ENCODE peak calls at places on chromosomes 4 and X, in eight cellular contexts. P is endothelial cell, Z is lower leg skin, B is activated B cell treated with CpG ODN at 0.5 μM for 24 hours, A is GM12865, J is NB4, N is WERI-Rb-1, U is left ventricle myocardium inferior. W is an unnamed sample.
A peak's percentile ranks its signal among the peaks of the same experiment; 100 is the strongest.

GRCh38 chrX:135974279-135974856 is 580 bp upstream of the MMGT1 start:
- DNase-seq in P (no peak), Z (peak; percentile 51), B (peak; percentile 36), A (peak; percentile 84), J (peak; percentile 80), N (peak; percentile 70), U (peak; percentile 81), W (peak; percentile 14)

GRCh38 chr4:65416875-65417274 is 253.4 kb downstream of the EPHA5 start:
- DNase-seq in P (no peak), Z (no peak), B (no peak), A (no peak), J (no peak), N (no peak), U (peak; percentile 26), W (no peak)

GRCh38 chr4:1061372-1061700 is 49.9 kb downstream of the FGFRL1 start:
- DNase-seq in P (no peak), Z (no peak), B (no peak), A (no peak), J (no peak), N (no peak), U (no peak), W (no peak)

GRCh38 chr4:169565606-169566351 is 46.6 kb downstream of the NEK1 start:
- DNase-seq in P (no peak), Z (no peak), B (no peak), A (no peak), J (no peak), N (no peak), U (no peak), W (no peak)

GRCh38 chr4:19026281-19026680 is 1004.7 kb upstream of the LCORL start:
- DNase-seq in P (no peak), Z (no peak), B (no peak), A (no peak), J (no peak), N (no peak), U (no peak), W (no peak)

GRCh38 chr4:138835833-138836521 is 179.6 kb upstream of the NOCT start:
- DNase-seq in P (no peak), Z (no peak), B (no peak), A (peak; percentile 13), J (peak; percentile 8), N (no peak), U (peak; percentile 74), W (no peak)

GRCh38 chrX:105822138-105823091 is at the start of gene NRK:
- DNase-seq in P (no peak), Z (no peak), B (no peak), A (no peak), J (no peak), N (no peak), U (peak; percentile 22), W (no peak)

GRCh38 chr4:129218355-129218754 is 122.4 kb downstream of the C4orf33 start:
- DNase-seq in P (no peak), Z (no peak), B (no peak), A (peak; percentile 2), J (no peak), N (peak; percentile 65), U (no peak), W (no peak)

GRCh38 chr4:94354474-94354896 is 11.8 kb upstream of the HPGDS start:
- DNase-seq in P (peak; percentile 27), Z (no peak), B (no peak), A (no peak), J (no peak), N (no peak), U (no peak), W (no peak)

GRCh38 chrX:119516157-119516702 is 48.0 kb downstream of the SLC25A5 start:
- DNase-seq in P (peak; percentile 33), Z (no peak), B (peak; percentile 18), A (peak; percentile 75), J (peak; percentile 78), N (peak; percentile 33), U (no peak), W (peak; percentile 14)

GRCh38 chr4:52560844-52561280 is 98.2 kb downstream of the USP46 start:
- DNase-seq in P (no peak), Z (no peak), B (no peak), A (no peak), J (no peak), N (no peak), U (no peak), W (no peak)

GRCh38 chrX:101230636-101231035 is 11.1 kb downstream of the DRP2 start:
- DNase-seq in P (no peak), Z (no peak), B (no peak), A (no peak), J (no peak), N (no peak), U (no peak), W (no peak)

DNA sequence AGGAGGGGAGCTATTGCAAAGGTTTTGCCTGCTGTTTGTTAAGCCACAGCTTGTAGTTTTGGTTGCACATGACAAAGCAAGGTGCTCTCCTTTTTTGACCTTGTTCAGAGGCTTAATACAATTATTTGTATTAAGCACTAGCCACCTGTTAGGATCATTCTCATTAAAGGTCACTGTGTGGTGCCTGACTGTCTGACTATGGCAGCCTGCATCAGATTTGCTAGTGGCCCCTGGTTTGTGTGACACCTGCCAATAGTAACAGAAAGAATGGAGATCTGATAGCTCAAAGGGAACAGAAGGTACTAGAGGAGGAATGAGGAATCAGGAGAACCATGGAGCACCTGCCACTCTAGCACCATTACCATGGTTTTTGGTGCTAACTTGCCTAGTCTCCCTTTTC is 102.5 kb downstream of the POLA1 start:
- DNase-seq in P (no peak), Z (no peak), B (no peak), A (no peak), J (no peak), N (peak; percentile 40), U (no peak), W (no peak)
- TF ChIP-seq CTCF in P (no peak), Z (no peak), B (no peak), A (no peak), J (no peak), N (no peak), U (no peak), W (no peak)

GRCh38 chrX:3585719-3586118 is 127.7 kb downstream of the PRKX start:
- DNase-seq in P (no peak), Z (no peak), B (no peak), A (no peak), J (no peak), N (no peak), U (no peak), W (no peak)
- TF ChIP-seq CTCF in P (no peak), Z (no peak), B (no peak), A (no peak), J (no peak), N (no peak), U (no peak), W (no peak)

GRCh38 chr4:23333556-23333945 is 556.3 kb downstream of the PPARGC1A start:
- DNase-seq in P (no peak), Z (no peak), B (no peak), A (peak; percentile 1), J (no peak), N (no peak), U (no peak), W (no peak)

GRCh38 chr4:23333946-23334878 is 555.6 kb downstream of the PPARGC1A start:
- DNase-seq in P (no peak), Z (no peak), B (no peak), A (peak; percentile 71), J (peak; percentile 98), N (no peak), U (no peak), W (no peak)

GRCh38 chr4:23332266-23332665 is 557.6 kb downstream of the PPARGC1A start:
- DNase-seq in P (no peak), Z (no peak), B (no peak), A (no peak), J (no peak), N (no peak), U (no peak), W (no peak)

GRCh38 chr4:23337292-23337691 is 552.6 kb downstream of the PPARGC1A start:
- DNase-seq in P (no peak), Z (no peak), B (no peak), A (no peak), J (no peak), N (no peak), U (no peak), W (no peak)
- TF ChIP-seq CTCF in P (peak; percentile 62), Z (no peak), B (no peak), A (no peak), J (peak; percentile 20), N (peak; percentile 23), U (peak; percentile 37), W (no peak)

GRCh38 chrX:131739823-131740222 is 195.9 kb downstream of the OR13H1 start:
- DNase-seq in P (no peak), Z (no peak), B (no peak), A (no peak), J (peak; percentile 67), N (no peak), U (no peak), W (no peak)

GRCh38 chrX:131729295-131729694 is 185.4 kb downstream of the OR13H1 start:
- DNase-seq in P (no peak), Z (no peak), B (no peak), A (peak; percentile 22), J (no peak), N (peak; percentile 92), U (no peak), W (no peak)

GRCh38 chrX:131735127-131735526 is 191.3 kb downstream of the OR13H1 start:
- DNase-seq in P (no peak), Z (no peak), B (no peak), A (no peak), J (no peak), N (no peak), U (no peak), W (no peak)

DNA sequence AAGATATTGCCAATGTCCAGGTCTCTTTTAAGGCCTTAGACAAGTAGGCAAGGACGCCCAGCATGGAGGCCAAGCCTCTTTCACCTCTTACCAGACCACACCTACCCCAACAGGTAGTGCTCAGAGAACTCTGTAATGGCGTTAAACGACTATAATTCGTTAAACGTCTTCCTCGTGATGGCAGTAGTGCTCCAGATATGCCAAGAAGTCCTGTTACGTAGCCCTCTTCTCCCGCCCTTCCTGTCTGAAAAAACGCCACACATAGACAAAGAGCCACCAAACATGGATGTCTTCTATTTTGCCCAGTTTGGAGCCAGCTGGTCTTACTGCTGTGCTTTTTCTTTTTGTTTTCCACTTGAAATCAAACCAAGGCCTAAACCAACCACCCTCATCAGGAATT is 190.7 kb downstream of the OR13H1 start:
- DNase-seq in P (no peak), Z (no peak), B (no peak), A (peak; percentile 28), J (no peak), N (no peak), U (no peak), W (no peak)
- TF ChIP-seq CTCF in P (no peak), Z (no peak), B (no peak), A (no peak), J (no peak), N (no peak), U (no peak), W (no peak)

DNA sequence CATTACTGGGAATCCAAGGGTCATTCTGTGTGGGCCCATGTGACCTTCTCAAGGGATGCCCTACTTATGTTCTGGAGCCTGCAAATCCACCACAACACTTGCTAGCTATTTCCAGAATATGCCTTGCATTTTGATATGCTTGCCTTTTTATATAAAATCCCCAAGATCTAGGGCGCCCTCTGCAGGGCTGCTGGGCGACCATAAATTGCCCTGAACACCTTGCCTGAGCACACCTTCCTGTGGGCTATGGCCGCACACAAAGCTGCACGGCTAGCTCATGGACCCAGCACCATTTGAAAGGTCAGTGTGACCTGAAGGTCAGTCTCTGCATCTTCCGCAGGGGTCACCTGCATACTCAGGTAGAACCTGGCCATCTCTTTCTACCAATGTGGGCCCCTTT is 311.7 kb downstream of the NLGN4X start:
- DNase-seq in P (no peak), Z (no peak), B (no peak), A (peak; percentile 0), J (peak; percentile 8), N (peak; percentile 11), U (no peak), W (no peak)
- TF ChIP-seq CTCF in P (no peak), Z (no peak), B (no peak), A (peak; percentile 15), J (peak; percentile 19), N (no peak), U (no peak), W (no peak)

GRCh38 chrX:153412746-153413720 is 1.8 kb downstream of the ZFP92 start:
- DNase-seq in P (no peak), Z (no peak), B (no peak), A (no peak), J (no peak), N (no peak), U (no peak), W (no peak)
- TF ChIP-seq CTCF in P (no peak), Z (no peak), B (no peak), A (no peak), J (no peak), N (peak; percentile 20), U (no peak), W (no peak)

W was measured in natural killer cell.